ENCODE peak calls at places on chromosomes 1 and 21, in ten cellular contexts. X is AG10803; I is AG09309; K is NCI-H1417 treated with DMSO at 0.1 percent for 48 hours; W is activated CD8-positive, alpha-beta memory T cell treated with anti-CD3 and anti-CD28 coated beads for 24 hours; F is H4; J is testis; H is stimulated activated CD4-positive, alpha-beta T cell treated with anti-CD3 and anti-CD28 coated beads, Interleukin-2, amount 100 ng/mL, for 48 hours; P is K562; G is HEK293T. T is an unnamed sample.
A peak's percentile ranks its signal among the peaks of the same experiment; 100 is the strongest.

GRCh38 chr1:204961765-204962419 is 81.1 kb upstream of the CNTN2 start:
- DNase-seq in X (no peak), I (no peak), K (no peak), W (no peak), F (no peak), J (no peak), H (no peak), P (no peak), G (no peak), T (no peak)

GRCh38 chr1:226187019-226187322 is 430 bp upstream of the ACBD3 start:
- DNase-seq in X (no peak), I (no peak), K (no peak), W (no peak), F (no peak), J (no peak), H (no peak), P (no peak), G (no peak), T (no peak)

GRCh38 chr1:14915356-14916054 is 238.0 kb upstream of the TMEM51 start:
- DNase-seq in X (no peak), I (no peak), K (no peak), W (peak; percentile 75), F (peak; percentile 38), J (peak; percentile 73), H (peak; percentile 37), P (peak; percentile 84), G (peak; percentile 73), T (peak; percentile 20)

GRCh38 chr1:95384570-95384969 is 150.6 kb downstream of the RWDD3 start:
- DNase-seq in X (no peak), I (no peak), K (no peak), W (no peak), F (no peak), J (peak; percentile 31), H (peak; percentile 5), P (peak; percentile 30), G (peak; percentile 21), T (no peak)

GRCh38 chr1:1777950-1778826 is at the start of gene NADK:
- DNase-seq in X (peak; percentile 40), I (no peak), K (no peak), W (peak; percentile 90), F (no peak), J (peak; percentile 64), H (peak; percentile 64), P (peak; percentile 94), G (peak; percentile 93), T (peak; percentile 48)

GRCh38 chr1:38605091-38605490 is 254.5 kb downstream of the RRAGC start:
- DNase-seq in X (no peak), I (no peak), K (no peak), W (peak; percentile 19), F (no peak), J (no peak), H (no peak), P (no peak), G (no peak), T (no peak)

GRCh38 chr1:214425723-214426419 is 125.5 kb downstream of the PTPN14 start:
- DNase-seq in X (no peak), I (no peak), K (no peak), W (no peak), F (no peak), J (no peak), H (no peak), P (no peak), G (no peak), T (no peak)

GRCh38 chr1:32178380-32179192 is 889 bp upstream of the TXLNA start:
- DNase-seq in X (no peak), I (no peak), K (no peak), W (no peak), F (no peak), J (no peak), H (no peak), P (no peak), G (no peak), T (no peak)

GRCh38 chr1:3004285-3005205 is 16.7 kb upstream of the ACTRT2 start:
- DNase-seq in X (no peak), I (no peak), K (no peak), W (no peak), F (no peak), J (no peak), H (no peak), P (no peak), G (no peak), T (no peak)

GRCh38 chr1:145889722-145890121 is 4.1 kb upstream of the ANKRD35 start:
- DNase-seq in X (no peak), I (no peak), K (no peak), W (no peak), F (no peak), J (no peak), H (no peak), P (no peak), G (no peak), T (no peak)

GRCh38 chr1:156004843-156005593 is 15.7 kb downstream of the SSR2 start:
- DNase-seq in X (no peak), I (no peak), K (no peak), W (peak; percentile 62), F (no peak), J (no peak), H (no peak), P (no peak), G (no peak), T (no peak)

GRCh38 chr21:15483138-15483780 is 246.5 kb upstream of the USP25 start:
- DNase-seq in X (peak; percentile 82), I (peak; percentile 59), K (peak; percentile 42), W (peak; percentile 91), F (peak; percentile 89), J (peak; percentile 96), H (peak; percentile 76), P (peak; percentile 69), G (peak; percentile 86), T (peak; percentile 64)

GRCh38 chr1:29196863-29197589 is 15.3 kb upstream of the SRSF4 start:
- DNase-seq in X (peak; percentile 95), I (peak; percentile 83), K (no peak), W (no peak), F (no peak), J (no peak), H (no peak), P (no peak), G (no peak), T (no peak)

GRCh38 chr21:45894891-45895777 is 86.4 kb upstream of the COL6A1 start:
- DNase-seq in X (no peak), I (no peak), K (no peak), W (no peak), F (no peak), J (no peak), H (no peak), P (no peak), G (no peak), T (no peak)

GRCh38 chr1:85554630-85555327 is 25.8 kb upstream of the CCN1 start:
- DNase-seq in X (peak; percentile 80), I (no peak), K (no peak), W (no peak), F (no peak), J (no peak), H (no peak), P (no peak), G (no peak), T (no peak)

GRCh38 chr1:58466618-58467241 is 79.8 kb downstream of the OMA1 start:
- DNase-seq in X (no peak), I (no peak), K (no peak), W (no peak), F (no peak), J (no peak), H (no peak), P (no peak), G (no peak), T (no peak)

GRCh38 chr1:225425211-225425786 is 2.5 kb downstream of the LBR start:
- DNase-seq in X (peak; percentile 51), I (no peak), K (no peak), W (no peak), F (peak; percentile 44), J (no peak), H (no peak), P (no peak), G (no peak), T (no peak)

GRCh38 chr1:204466416-204467405 is 27.9 kb downstream of the PIK3C2B start:
- DNase-seq in X (peak; percentile 16), I (no peak), K (no peak), W (no peak), F (no peak), J (no peak), H (no peak), P (no peak), G (no peak), T (no peak)

GRCh38 chr1:247054992-247055415 is 23.6 kb downstream of the ZNF670 start:
- DNase-seq in X (no peak), I (no peak), K (no peak), W (no peak), F (no peak), J (peak; percentile 66), H (no peak), P (peak; percentile 57), G (no peak), T (no peak)

GRCh38 chr1:181898773-181899172 is 162.7 kb downstream of the ZNF648 start:
- DNase-seq in X (no peak), I (no peak), K (no peak), W (no peak), F (no peak), J (no peak), H (no peak), P (peak; percentile 24), G (no peak), T (no peak)

GRCh38 chr1:42860339-42861013 is 14.1 kb downstream of the ZNF691 start:
- DNase-seq in X (no peak), I (no peak), K (no peak), W (no peak), F (no peak), J (no peak), H (no peak), P (no peak), G (no peak), T (no peak)

GRCh38 chr21:45081636-45082035 is 7.3 kb downstream of the ADARB1 start:
- DNase-seq in X (no peak), I (no peak), K (no peak), W (no peak), F (no peak), J (no peak), H (no peak), P (no peak), G (no peak), T (no peak)